ENCODE peak calls at places on chromosomes 4 and X, in four cellular contexts. W, H, T and D are unnamed samples.

GRCh38 chr4:74969507-74970474 is 36.9 kb downstream of the PARM1 start:
- DNase-seq in W (no peak), H (no peak), T (peak), D (no peak)

GRCh38 chrX:7286461-7286860 is 138.5 kb upstream of the PUDP start:
- DNase-seq in T (no peak), W (peak), H (peak), D (no peak)

GRCh38 chrX:11781734-11782370 is 23.8 kb downstream of the MSL3 start:
- DNase-seq in H (no peak), T (no peak), W (no peak), D (peak)

GRCh38 chr4:10606483-10607155 is 77.9 kb downstream of the CLNK start:
- DNase-seq in W (no peak), T (no peak), H (peak), D (no peak)

GRCh38 chr4:96056346-96056934 is 216.5 kb downstream of the PDHA2 start:
- DNase-seq in T (no peak), W (no peak), H (no peak), D (no peak)

GRCh38 chrX:132199941-132200340 is 19.3 kb downstream of the RAP2C start:
- DNase-seq in W (peak), H (no peak), T (no peak), D (no peak)

GRCh38 chrX:13109811-13110210 is 65.4 kb upstream of the FAM9C start:
- DNase-seq in T (no peak), W (peak), H (peak), D (peak)

GRCh38 chr4:3311095-3311372 is 18.2 kb downstream of the RGS12 start:
- DNase-seq in T (peak), H (no peak), W (no peak), D (no peak)

GRCh38 chr4:158496030-158496741 is 25.5 kb upstream of the RXFP1 start:
- DNase-seq in H (no peak), W (no peak), T (peak), D (no peak)

GRCh38 chrX:12567857-12568256 is 223.4 kb upstream of the PRPS2 start:
- DNase-seq in H (no peak), W (no peak), T (no peak), D (no peak)

DNA sequence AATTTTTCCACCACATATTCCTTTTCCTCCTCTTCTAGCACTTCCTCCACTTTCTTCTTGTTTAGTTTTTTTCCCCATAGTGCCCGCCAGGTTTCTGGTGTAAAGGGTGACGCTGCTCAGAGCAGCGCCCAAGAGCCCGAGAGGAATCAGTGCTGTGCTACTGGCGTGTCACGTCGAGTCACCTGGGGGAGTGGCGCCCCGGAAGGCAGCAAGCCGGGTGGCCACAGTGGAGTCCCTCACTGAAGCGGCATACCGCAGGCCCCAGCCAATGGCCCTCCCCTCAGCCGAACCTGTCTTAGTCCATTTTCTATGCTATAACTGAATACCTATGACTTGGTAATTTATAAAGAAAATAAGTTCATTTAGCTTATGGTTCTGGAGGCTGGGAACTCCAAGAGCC is 51.5 kb downstream of the SPIN4 start:
- DNase-seq in H (no peak), W (no peak), T (no peak), D (no peak)
- H3K4me2 ChIP-seq in H (no peak), W (no peak), T (no peak), D (no peak)

DNA sequence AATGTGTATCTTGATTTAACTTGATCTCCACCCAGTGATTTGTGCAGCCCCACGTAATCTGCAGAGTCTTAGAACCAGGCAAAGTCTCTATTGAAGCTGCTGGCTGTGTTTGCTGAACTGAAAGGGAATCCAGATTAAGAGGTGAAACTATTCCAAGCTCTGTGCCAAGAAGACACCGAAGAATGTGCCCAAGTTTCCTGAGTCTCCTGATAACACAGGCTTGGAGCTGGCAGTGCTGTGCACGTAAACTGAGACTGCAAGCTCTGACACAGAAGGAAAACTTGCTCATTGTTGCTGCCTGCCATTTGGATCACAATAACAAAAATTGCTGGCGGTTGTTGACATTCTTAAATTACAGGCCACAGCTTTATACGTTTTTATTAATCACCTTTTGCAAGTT is 60.2 kb upstream of the VCX3B start:
- DNase-seq in W (peak), H (no peak), T (no peak), D (peak)
- H3K27ac ChIP-seq in W (no peak), H (no peak), T (no peak), D (no peak)

GRCh38 chr4:726816-727215 is 21.2 kb downstream of the PCGF3 start:
- DNase-seq in T (no peak), H (no peak), W (no peak), D (no peak)
- H3K9ac ChIP-seq in T (no peak), H (peak), W (no peak), D (no peak)

DNA sequence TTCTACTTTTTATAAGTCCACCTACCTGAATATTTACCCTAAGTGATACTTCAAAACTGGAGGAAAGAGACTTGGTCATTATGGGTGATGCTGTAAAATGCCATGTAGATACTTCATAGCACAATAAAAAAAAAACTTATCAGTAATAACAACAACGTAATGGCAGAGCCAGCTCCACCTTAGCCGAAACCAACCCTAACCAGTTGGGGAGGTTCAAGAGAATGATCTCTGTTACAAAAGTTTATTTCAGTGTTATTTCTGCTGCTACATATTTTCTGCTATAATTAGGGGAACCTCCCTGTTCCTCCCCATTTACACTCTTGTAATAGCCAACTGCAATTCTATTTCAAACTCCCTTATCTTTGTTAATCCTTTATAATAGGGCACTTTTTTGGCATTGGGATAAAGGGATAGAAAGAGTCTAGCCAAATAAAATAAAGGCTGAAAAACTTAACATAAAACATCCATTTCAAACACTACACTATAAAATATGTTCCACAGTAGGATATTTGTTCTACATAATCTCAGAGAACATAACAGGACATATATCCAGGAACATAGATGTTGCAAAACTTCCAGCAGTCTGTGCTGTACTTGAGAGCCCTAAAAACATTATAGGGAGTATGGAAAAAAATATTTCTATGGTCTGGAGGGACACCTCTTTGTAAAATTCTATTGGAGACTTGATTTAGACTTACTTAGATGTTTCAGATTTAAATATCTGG is 138.7 kb upstream of the POF1B start:
- DNase-seq in T (no peak), H (no peak), W (no peak), D (no peak)
- H3K4me2 ChIP-seq in T (no peak), H (no peak), W (no peak), D (no peak)

GRCh38 chrX:154458116-154458953 is at the start of gene PLXNA3:
- DNase-seq in H (no peak), T (no peak), W (peak), D (no peak)
- H3K27ac ChIP-seq in H (no peak), T (no peak), W (no peak), D (no peak)

DNA sequence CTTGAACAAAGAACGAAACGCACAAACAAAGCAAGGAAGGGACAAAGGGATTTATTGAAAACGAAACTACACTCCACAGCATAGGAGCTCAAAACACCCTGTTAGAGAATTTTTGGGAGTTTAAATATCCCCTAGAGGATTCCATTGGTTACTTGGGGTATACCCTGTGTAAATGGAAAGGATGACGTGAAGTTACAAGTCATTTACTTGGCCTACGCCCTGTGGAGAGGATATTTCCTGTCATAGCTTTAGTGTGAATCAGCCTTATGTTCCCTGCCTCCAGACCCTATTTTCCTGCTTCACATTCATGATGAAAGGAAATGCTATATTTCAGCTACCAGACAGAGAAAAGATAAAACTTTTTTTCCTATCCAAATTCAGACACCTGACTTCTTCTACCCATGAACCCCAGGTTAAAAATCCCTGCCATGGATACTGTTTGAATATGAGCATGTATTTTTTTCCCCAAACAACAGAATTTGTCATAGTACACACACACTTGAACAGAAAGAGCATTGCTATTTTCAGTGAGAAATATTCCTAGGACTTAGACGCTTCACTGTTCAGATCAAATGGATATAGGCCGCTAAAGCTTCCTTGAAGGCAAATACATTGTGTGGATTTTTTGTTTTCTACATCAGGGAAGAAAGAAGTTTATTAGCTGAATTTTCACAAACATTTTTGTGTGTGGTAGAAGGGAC is 20.4 kb downstream of the PIN4 start:
- DNase-seq in T (no peak), W (peak), H (peak), D (peak)
- H3K9ac ChIP-seq in T (no peak), W (peak), H (peak), D (no peak)

GRCh38 chrX:77597090-77597489 is 149.9 kb downstream of the FGF16 start:
- DNase-seq in W (peak), T (no peak), H (peak), D (peak)
- H3K4me2 ChIP-seq in W (no peak), T (no peak), H (no peak), D (no peak)

GRCh38 chr4:150173854-150174398 is 95.7 kb downstream of the DCLK2 start:
- DNase-seq in H (no peak), W (peak), T (no peak), D (no peak)
- H3K27ac ChIP-seq in H (no peak), W (no peak), T (no peak), D (no peak)